ENCODE peak calls at places on chromosomes 2 and 18, in eight cellular contexts. One of them, this sample, is unnamed.

GRCh38 chr2:216540920-216541319 is 42.3 kb downstream of the RPL37A start:
- DNase-seq in NCI-H1105: no peak
- DNase-seq in stromal cell of bone marrow: no peak
- DNase-seq in NCI-H1436: no peak
- DNase-seq in fibroblast of lung: no peak
- DNase-seq in AG09309: no peak
- DNase-seq in CD4-positive, alpha-beta T cell: no peak
- DNase-seq in EL: no peak
- DNase-seq in this sample: no peak

GRCh38 chr2:111642576-111643327 is 241.2 kb downstream of the ANAPC1 start:
- DNase-seq in EL: no peak
- DNase-seq in CD4-positive, alpha-beta T cell: no peak
- DNase-seq in AG09309: no peak
- DNase-seq in NCI-H1436: no peak
- DNase-seq in NCI-H1105: no peak
- DNase-seq in stromal cell of bone marrow: no peak
- DNase-seq in fibroblast of lung: no peak
- DNase-seq in this sample: no peak

GRCh38 chr2:28603821-28604220 is 108.0 kb downstream of the PLB1 start:
- DNase-seq in fibroblast of lung: no peak
- DNase-seq in CD4-positive, alpha-beta T cell: no peak
- DNase-seq in NCI-H1105: no peak
- DNase-seq in EL: no peak
- DNase-seq in NCI-H1436: no peak
- DNase-seq in stromal cell of bone marrow: no peak
- DNase-seq in AG09309: no peak
- DNase-seq in this sample: no peak

GRCh38 chr2:188466761-188467160 is 175.1 kb downstream of the GULP1 start:
- DNase-seq in NCI-H1105: no peak
- DNase-seq in AG09309: no peak
- DNase-seq in stromal cell of bone marrow: no peak
- DNase-seq in fibroblast of lung: peak; percentile 14
- DNase-seq in EL: no peak
- DNase-seq in NCI-H1436: no peak
- DNase-seq in CD4-positive, alpha-beta T cell: no peak
- DNase-seq in this sample: no peak

GRCh38 chr2:215552144-215552580 is 116.3 kb upstream of the FN1 start:
- DNase-seq in fibroblast of lung: no peak
- DNase-seq in AG09309: no peak
- DNase-seq in CD4-positive, alpha-beta T cell: no peak
- DNase-seq in EL: no peak
- DNase-seq in NCI-H1105: no peak
- DNase-seq in stromal cell of bone marrow: no peak
- DNase-seq in NCI-H1436: no peak
- DNase-seq in this sample: no peak

GRCh38 chr2:231047270-231047921 is 9.3 kb upstream of the PSMD1 start:
- DNase-seq in EL: no peak
- DNase-seq in stromal cell of bone marrow: no peak
- DNase-seq in CD4-positive, alpha-beta T cell: no peak
- DNase-seq in NCI-H1105: no peak
- DNase-seq in fibroblast of lung: no peak
- DNase-seq in AG09309: no peak
- DNase-seq in NCI-H1436: no peak
- DNase-seq in this sample: no peak

GRCh38 chr2:166173263-166173662 is 45.4 kb upstream of the SCN1A start:
- DNase-seq in CD4-positive, alpha-beta T cell: no peak
- DNase-seq in EL: no peak
- DNase-seq in stromal cell of bone marrow: no peak
- DNase-seq in NCI-H1105: no peak
- DNase-seq in NCI-H1436: no peak
- DNase-seq in AG09309: no peak
- DNase-seq in fibroblast of lung: no peak
- DNase-seq in this sample: no peak

GRCh38 chr18:13371689-13372404 is 153.3 kb downstream of the LDLRAD4 start:
- DNase-seq in NCI-H1436: no peak
- DNase-seq in AG09309: no peak
- DNase-seq in EL: no peak
- DNase-seq in fibroblast of lung: no peak
- DNase-seq in NCI-H1105: no peak
- DNase-seq in stromal cell of bone marrow: no peak
- DNase-seq in CD4-positive, alpha-beta T cell: no peak
- DNase-seq in this sample: no peak

GRCh38 chr2:240913810-240914644 is 7.9 kb downstream of the CROCC2 start:
- DNase-seq in CD4-positive, alpha-beta T cell: peak; percentile 52
- DNase-seq in fibroblast of lung: peak; percentile 79
- DNase-seq in NCI-H1105: peak; percentile 26
- DNase-seq in EL: peak; percentile 59
- DNase-seq in AG09309: no peak
- DNase-seq in stromal cell of bone marrow: no peak
- DNase-seq in NCI-H1436: peak; percentile 58
- DNase-seq in this sample: peak; percentile 50

GRCh38 chr2:32832821-32833220 is 113.9 kb upstream of the LTBP1 start:
- DNase-seq in NCI-H1105: no peak
- DNase-seq in fibroblast of lung: peak; percentile 83
- DNase-seq in NCI-H1436: no peak
- DNase-seq in CD4-positive, alpha-beta T cell: no peak
- DNase-seq in EL: peak; percentile 47
- DNase-seq in stromal cell of bone marrow: no peak
- DNase-seq in AG09309: no peak
- DNase-seq in this sample: no peak

GRCh38 chr2:182132605-182133004 is 147.0 kb downstream of the PPP1R1C start:
- DNase-seq in fibroblast of lung: peak; percentile 12
- DNase-seq in CD4-positive, alpha-beta T cell: no peak
- DNase-seq in stromal cell of bone marrow: no peak
- DNase-seq in NCI-H1105: no peak
- DNase-seq in AG09309: no peak
- DNase-seq in EL: peak; percentile 17
- DNase-seq in NCI-H1436: no peak
- DNase-seq in this sample: no peak

GRCh38 chr2:43084699-43085091 is 141.7 kb downstream of the ZFP36L2 start:
- DNase-seq in NCI-H1105: no peak
- DNase-seq in AG09309: no peak
- DNase-seq in EL: peak; percentile 44
- DNase-seq in fibroblast of lung: peak; percentile 87
- DNase-seq in stromal cell of bone marrow: no peak
- DNase-seq in CD4-positive, alpha-beta T cell: no peak
- DNase-seq in NCI-H1436: no peak
- DNase-seq in this sample: no peak

GRCh38 chr2:29747786-29748470 is 173.5 kb downstream of the ALK start:
- DNase-seq in stromal cell of bone marrow: peak; percentile 95
- DNase-seq in NCI-H1436: no peak
- DNase-seq in EL: peak; percentile 96
- DNase-seq in fibroblast of lung: peak; percentile 99
- DNase-seq in AG09309: peak; percentile 58
- DNase-seq in NCI-H1105: no peak
- DNase-seq in CD4-positive, alpha-beta T cell: no peak
- DNase-seq in this sample: peak; percentile 63

GRCh38 chr2:71700880-71701397 is 247.6 kb downstream of the DYSF start:
- DNase-seq in stromal cell of bone marrow: peak; percentile 15
- DNase-seq in NCI-H1436: no peak
- DNase-seq in EL: no peak
- DNase-seq in AG09309: no peak
- DNase-seq in CD4-positive, alpha-beta T cell: no peak
- DNase-seq in NCI-H1105: no peak
- DNase-seq in fibroblast of lung: peak; percentile 41
- DNase-seq in this sample: no peak

GRCh38 chr2:150588210-150588870 is 100.9 kb upstream of the RND3 start:
- DNase-seq in stromal cell of bone marrow: no peak
- DNase-seq in AG09309: no peak
- DNase-seq in CD4-positive, alpha-beta T cell: no peak
- DNase-seq in NCI-H1105: no peak
- DNase-seq in NCI-H1436: no peak
- DNase-seq in EL: no peak
- DNase-seq in fibroblast of lung: no peak
- DNase-seq in this sample: no peak

GRCh38 chr18:41320090-41320489 is 634.9 kb upstream of the PIK3C3 start:
- DNase-seq in stromal cell of bone marrow: no peak
- DNase-seq in CD4-positive, alpha-beta T cell: no peak
- DNase-seq in AG09309: no peak
- DNase-seq in EL: no peak
- DNase-seq in NCI-H1105: peak; percentile 20
- DNase-seq in NCI-H1436: no peak
- DNase-seq in fibroblast of lung: no peak
- DNase-seq in this sample: no peak

This sample was measured in GM04504.